ENCODE peak calls at places on chromosomes 2 and 18, in six cellular contexts. K is CD4-positive, alpha-beta memory T cell; M is IMR-90; P is psoas muscle; F is uterus; O is body of pancreas. S is an unnamed sample.
A peak's percentile ranks its signal among the peaks of the same experiment; 100 is the strongest.

GRCh38 chr2:81196383-81196851 is 891.9 kb upstream of the LRRTM1 start:
- DNase-seq in K (no peak), M (no peak), P (no peak), F (no peak), O (no peak), S (no peak)

GRCh38 chr2:164954954-164955701 is at the start of gene SLC38A11:
- DNase-seq in K (no peak), M (no peak), P (peak; percentile 55), F (peak; percentile 17), O (peak; percentile 40), S (no peak)

GRCh38 chr2:178891265-178891958 is 84.2 kb upstream of the TTN start:
- DNase-seq in K (peak; percentile 17), M (peak; percentile 63), P (peak; percentile 63), F (peak; percentile 57), O (peak; percentile 68), S (peak; percentile 37)

GRCh38 chr18:45802814-45803492 is 22.5 kb upstream of the SIGLEC15 start:
- DNase-seq in K (no peak), M (peak; percentile 99), P (no peak), F (no peak), O (no peak), S (peak; percentile 95)

GRCh38 chr2:22020101-22020742 is 896.5 kb downstream of the TDRD15 start:
- DNase-seq in K (no peak), M (peak; percentile 8), P (no peak), F (no peak), O (no peak), S (no peak)

GRCh38 chr2:170530284-170530745 is 184.8 kb upstream of the SP5 start:
- DNase-seq in K (no peak), M (peak; percentile 34), P (peak; percentile 89), F (peak; percentile 94), O (peak; percentile 68), S (peak; percentile 18)

GRCh38 chr2:207725815-207726578 is 14.6 kb downstream of the CCNYL1 start:
- DNase-seq in K (no peak), M (no peak), P (no peak), F (no peak), O (no peak), S (no peak)

GRCh38 chr18:26133652-26134051 is at the start of gene PSMA8:
- DNase-seq in K (peak; percentile 39), M (no peak), P (no peak), F (no peak), O (peak; percentile 21), S (no peak)

GRCh38 chr2:56519806-56520205 is 336.0 kb downstream of the CCDC85A start:
- DNase-seq in K (no peak), M (no peak), P (no peak), F (no peak), O (no peak), S (no peak)

GRCh38 chr2:54483426-54483825 is 27.3 kb downstream of the SPTBN1 start:
- DNase-seq in K (no peak), M (no peak), P (no peak), F (no peak), O (no peak), S (no peak)

GRCh38 chr18:50662177-50662576 is 102.3 kb downstream of the MAPK4 start:
- DNase-seq in K (no peak), M (peak; percentile 4), P (no peak), F (no peak), O (peak; percentile 33), S (no peak)

GRCh38 chr2:145058457-145058856 is 538.5 kb upstream of the ZEB2 start:
- DNase-seq in K (no peak), M (no peak), P (no peak), F (no peak), O (no peak), S (no peak)

GRCh38 chr2:182038579-182038978 is 52.9 kb downstream of the PPP1R1C start:
- DNase-seq in K (no peak), M (peak; percentile 80), P (no peak), F (no peak), O (no peak), S (no peak)

GRCh38 chr2:188512456-188512855 is 220.8 kb downstream of the GULP1 start:
- DNase-seq in K (no peak), M (peak; percentile 77), P (no peak), F (no peak), O (no peak), S (peak; percentile 43)

GRCh38 chr2:151931030-151931611 is 102.9 kb upstream of the ARL5A start:
- DNase-seq in K (no peak), M (no peak), P (no peak), F (no peak), O (no peak), S (no peak)

GRCh38 chr2:26720322-26721166 is 28.0 kb downstream of the KCNK3 start:
- DNase-seq in K (no peak), M (peak; percentile 82), P (peak; percentile 88), F (peak; percentile 67), O (peak; percentile 91), S (peak; percentile 38)

GRCh38 chr2:236363878-236364277 is 99.7 kb upstream of the ASB18 start:
- DNase-seq in K (no peak), M (no peak), P (no peak), F (no peak), O (no peak), S (no peak)

GRCh38 chr2:240163056-240163714 is 22.7 kb upstream of the OTOS start:
- DNase-seq in K (no peak), M (no peak), P (peak; percentile 28), F (no peak), O (no peak), S (no peak)

GRCh38 chr2:146661494-146662096 is 1183.2 kb upstream of the ACVR2A start:
- DNase-seq in K (no peak), M (peak; percentile 60), P (no peak), F (no peak), O (no peak), S (peak; percentile 16)

GRCh38 chr2:101679037-101679726 is 18.3 kb upstream of the MAP4K4 start:
- DNase-seq in K (no peak), M (peak; percentile 84), P (no peak), F (no peak), O (no peak), S (peak; percentile 41)

GRCh38 chr2:74632209-74632938 is 15.8 kb downstream of the M1AP start:
- DNase-seq in K (no peak), M (peak; percentile 23), P (no peak), F (no peak), O (no peak), S (no peak)

GRCh38 chr18:68714356-68714706 is 577 bp downstream of the TMX3 start:
- DNase-seq in K (peak; percentile 11), M (no peak), P (no peak), F (no peak), O (no peak), S (no peak)

GRCh38 chr2:219178377-219179175 is 501 bp downstream of the RETREG2 start:
- DNase-seq in K (peak; percentile 38), M (peak; percentile 15), P (no peak), F (peak; percentile 49), O (peak; percentile 54), S (no peak)

GRCh38 chr2:102358496-102358895 is 2.9 kb downstream of the IL18R1 start:
- DNase-seq in K (no peak), M (no peak), P (no peak), F (no peak), O (no peak), S (no peak)

GRCh38 chr2:169301596-169302330 is 60.6 kb downstream of the LRP2 start:
- DNase-seq in K (no peak), M (no peak), P (no peak), F (no peak), O (no peak), S (no peak)

GRCh38 chr2:11056614-11057013 is 98.7 kb upstream of the SLC66A3 start:
- DNase-seq in K (no peak), M (peak; percentile 94), P (no peak), F (no peak), O (no peak), S (peak; percentile 79)

GRCh38 chr18:50987261-50987660 is 19.4 kb downstream of the ELAC1 start:
- DNase-seq in K (no peak), M (no peak), P (no peak), F (no peak), O (no peak), S (no peak)

GRCh38 chr2:216216951-216217903 is 108.1 kb downstream of the XRCC5 start:
- DNase-seq in K (no peak), M (peak; percentile 71), P (no peak), F (no peak), O (no peak), S (peak; percentile 23)

GRCh38 chr2:138277062-138277461 is 224.5 kb upstream of the SPOPL start:
- DNase-seq in K (no peak), M (no peak), P (no peak), F (no peak), O (no peak), S (no peak)

GRCh38 chr2:28049416-28049815 is 158.9 kb downstream of the BABAM2 start:
- DNase-seq in K (no peak), M (no peak), P (no peak), F (no peak), O (no peak), S (no peak)

GRCh38 chr2:70007151-70007550 is 45.7 kb upstream of the ASPRV1 start:
- DNase-seq in K (no peak), M (no peak), P (no peak), F (no peak), O (no peak), S (no peak)
- H3K27ac ChIP-seq in K (no peak overlapping the region), M (no peak overlapping the region), P (no peak overlapping the region), F (no peak overlapping the region), O (no peak overlapping the region), S (no peak overlapping the region)

GRCh38 chr2:153476491-153477095 is 2.0 kb downstream of the RPRM start:
- DNase-seq in K (no peak), M (no peak), P (no peak), F (peak; percentile 26), O (no peak), S (no peak)
- H3K4me3 ChIP-seq in K (no peak overlapping the region), M (no peak overlapping the region), P (peak overlapping the region; percentile 66), F (peak overlapping the region; percentile 39), O (no peak overlapping the region), S (no peak overlapping the region)

GRCh38 chr2:217653240-217653639 is 349.6 kb downstream of the TNS1 start:
- DNase-seq in K (no peak), M (peak; percentile 89), P (peak; percentile 76), F (peak; percentile 86), O (peak; percentile 15), S (peak; percentile 55)
- H3K27ac ChIP-seq in K (no peak overlapping the region), M (peak overlapping the region; percentile 89), P (no peak overlapping the region), F (peak overlapping the region; percentile 85), O (no peak overlapping the region), S (peak overlapping the region; percentile 93)

DNA sequence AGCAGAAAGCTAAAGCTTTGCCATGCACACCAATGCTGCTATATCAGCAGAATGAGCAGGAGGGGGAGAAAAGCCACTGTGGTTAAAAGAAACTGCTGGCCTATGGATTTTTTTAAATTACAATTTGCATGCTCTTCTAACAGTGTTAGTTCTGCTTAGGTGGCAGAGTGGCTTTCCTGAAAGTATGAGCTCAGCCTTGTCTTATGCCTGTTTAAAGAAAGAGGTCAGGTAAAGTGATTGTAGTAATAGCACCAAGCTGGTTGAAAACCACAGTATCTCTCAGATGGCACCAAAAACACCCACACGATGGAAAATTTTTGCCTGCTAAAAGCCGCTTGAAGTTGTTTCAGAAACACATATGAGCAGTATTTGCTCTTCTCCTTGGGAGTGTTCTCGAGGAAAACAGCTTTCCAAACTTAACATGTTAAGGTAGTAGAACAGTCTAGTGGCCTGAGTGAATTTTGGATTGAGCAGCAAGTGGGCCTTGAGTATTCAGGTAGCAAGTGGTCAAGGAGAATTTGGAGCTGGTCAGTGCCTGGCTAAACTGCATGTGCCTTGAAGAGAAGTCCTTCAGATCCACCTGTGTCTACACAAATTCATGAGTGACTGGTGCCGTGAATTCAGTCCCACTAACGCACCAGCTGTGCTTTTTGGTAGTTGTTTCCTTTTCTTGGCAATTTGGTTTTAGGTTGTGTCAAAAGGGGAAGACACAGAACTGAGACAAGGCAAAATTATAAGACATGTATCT is 19.6 kb upstream of the NDUFV2 start:
- DNase-seq in K (peak; percentile 56), M (no peak), P (no peak), F (no peak), O (no peak), S (no peak)
- H3K4me3 ChIP-seq in K (no peak overlapping the region), M (no peak overlapping the region), P (no peak overlapping the region), F (no peak overlapping the region), O (no peak overlapping the region), S (no peak overlapping the region)